ENCODE peak calls at places on chromosomes 1 and 21, in ten cellular contexts. One of them, this sample, is unnamed.

GRCh38 chr21:9737871-9738520 is 783.4 kb upstream of the TPTE start:
- DNase-seq in GM12864: no peak
- DNase-seq in small intestine: no peak
- DNase-seq in IMR-90: no peak
- DNase-seq in HFF-Myc: no peak
- DNase-seq in stimulated activated CD4-positive, alpha-beta T cell treated with anti-CD3 and anti-CD28 coated beads, Interleukin-12 subunit alpha, Interleukin-12 subunit beta, amount 100 ng/mL, for 48 hours: no peak
- DNase-seq in endodermal cell: no peak
- DNase-seq in stimulated activated naive CD8-positive, alpha-beta T cell treated with anti-CD3 and anti-CD28 coated beads, Interleukin-15, Interleukin-2, amounts not matched to agents 100 U/mL and 50 U/mL, for 24 hours: no peak
- DNase-seq in H1: no peak
- DNase-seq in T-helper 1 cell: no peak
- DNase-seq in this sample: no peak

GRCh38 chr1:236841341-236841740 is 46.2 kb downstream of the MTR start:
- DNase-seq in IMR-90: no peak
- DNase-seq in endodermal cell: no peak
- DNase-seq in stimulated activated CD4-positive, alpha-beta T cell treated with anti-CD3 and anti-CD28 coated beads, Interleukin-12 subunit alpha, Interleukin-12 subunit beta, amount 100 ng/mL, for 48 hours: no peak
- DNase-seq in GM12864: no peak
- DNase-seq in H1: no peak
- DNase-seq in T-helper 1 cell: no peak
- DNase-seq in HFF-Myc: no peak
- DNase-seq in small intestine: no peak
- DNase-seq in stimulated activated naive CD8-positive, alpha-beta T cell treated with anti-CD3 and anti-CD28 coated beads, Interleukin-15, Interleukin-2, amounts not matched to agents 100 U/mL and 50 U/mL, for 24 hours: no peak
- DNase-seq in this sample: no peak

GRCh38 chr1:98693385-98693784 is 31.9 kb downstream of the SNX7 start:
- DNase-seq in small intestine: no peak
- DNase-seq in stimulated activated naive CD8-positive, alpha-beta T cell treated with anti-CD3 and anti-CD28 coated beads, Interleukin-15, Interleukin-2, amounts not matched to agents 100 U/mL and 50 U/mL, for 24 hours: no peak
- DNase-seq in stimulated activated CD4-positive, alpha-beta T cell treated with anti-CD3 and anti-CD28 coated beads, Interleukin-12 subunit alpha, Interleukin-12 subunit beta, amount 100 ng/mL, for 48 hours: no peak
- DNase-seq in IMR-90: no peak
- DNase-seq in endodermal cell: no peak
- DNase-seq in H1: no peak
- DNase-seq in T-helper 1 cell: no peak
- DNase-seq in HFF-Myc: no peak
- DNase-seq in GM12864: no peak
- DNase-seq in this sample: no peak

GRCh38 chr1:169113613-169114119 is 7.2 kb downstream of the ATP1B1 start:
- DNase-seq in stimulated activated naive CD8-positive, alpha-beta T cell treated with anti-CD3 and anti-CD28 coated beads, Interleukin-15, Interleukin-2, amounts not matched to agents 100 U/mL and 50 U/mL, for 24 hours: no peak
- DNase-seq in HFF-Myc: peak; percentile 82
- DNase-seq in small intestine: peak; percentile 78
- DNase-seq in IMR-90: peak; percentile 95
- DNase-seq in endodermal cell: peak; percentile 69
- DNase-seq in GM12864: no peak
- DNase-seq in H1: peak; percentile 29
- DNase-seq in T-helper 1 cell: no peak
- DNase-seq in stimulated activated CD4-positive, alpha-beta T cell treated with anti-CD3 and anti-CD28 coated beads, Interleukin-12 subunit alpha, Interleukin-12 subunit beta, amount 100 ng/mL, for 48 hours: no peak
- DNase-seq in this sample: peak; percentile 40

GRCh38 chr1:174938306-174939000 is 61.3 kb upstream of the CACYBP start:
- DNase-seq in GM12864: no peak
- DNase-seq in endodermal cell: no peak
- DNase-seq in small intestine: no peak
- DNase-seq in IMR-90: no peak
- DNase-seq in H1: no peak
- DNase-seq in T-helper 1 cell: no peak
- DNase-seq in stimulated activated naive CD8-positive, alpha-beta T cell treated with anti-CD3 and anti-CD28 coated beads, Interleukin-15, Interleukin-2, amounts not matched to agents 100 U/mL and 50 U/mL, for 24 hours: no peak
- DNase-seq in HFF-Myc: no peak
- DNase-seq in stimulated activated CD4-positive, alpha-beta T cell treated with anti-CD3 and anti-CD28 coated beads, Interleukin-12 subunit alpha, Interleukin-12 subunit beta, amount 100 ng/mL, for 48 hours: no peak
- DNase-seq in this sample: no peak

GRCh38 chr1:75986478-75986877 is 54.3 kb upstream of the ASB17 start:
- DNase-seq in T-helper 1 cell: no peak
- DNase-seq in H1: no peak
- DNase-seq in small intestine: no peak
- DNase-seq in stimulated activated naive CD8-positive, alpha-beta T cell treated with anti-CD3 and anti-CD28 coated beads, Interleukin-15, Interleukin-2, amounts not matched to agents 100 U/mL and 50 U/mL, for 24 hours: no peak
- DNase-seq in GM12864: no peak
- DNase-seq in HFF-Myc: no peak
- DNase-seq in IMR-90: no peak
- DNase-seq in endodermal cell: no peak
- DNase-seq in stimulated activated CD4-positive, alpha-beta T cell treated with anti-CD3 and anti-CD28 coated beads, Interleukin-12 subunit alpha, Interleukin-12 subunit beta, amount 100 ng/mL, for 48 hours: no peak
- DNase-seq in this sample: no peak

GRCh38 chr1:18794066-18794465 is 65.4 kb downstream of the TAS1R2 start:
- DNase-seq in IMR-90: no peak
- DNase-seq in HFF-Myc: no peak
- DNase-seq in stimulated activated CD4-positive, alpha-beta T cell treated with anti-CD3 and anti-CD28 coated beads, Interleukin-12 subunit alpha, Interleukin-12 subunit beta, amount 100 ng/mL, for 48 hours: no peak
- DNase-seq in stimulated activated naive CD8-positive, alpha-beta T cell treated with anti-CD3 and anti-CD28 coated beads, Interleukin-15, Interleukin-2, amounts not matched to agents 100 U/mL and 50 U/mL, for 24 hours: no peak
- DNase-seq in endodermal cell: no peak
- DNase-seq in GM12864: no peak
- DNase-seq in small intestine: no peak
- DNase-seq in T-helper 1 cell: no peak
- DNase-seq in H1: no peak
- DNase-seq in this sample: no peak

GRCh38 chr1:115313173-115313572 is 24.9 kb downstream of the NGF start:
- DNase-seq in stimulated activated naive CD8-positive, alpha-beta T cell treated with anti-CD3 and anti-CD28 coated beads, Interleukin-15, Interleukin-2, amounts not matched to agents 100 U/mL and 50 U/mL, for 24 hours: no peak
- DNase-seq in H1: no peak
- DNase-seq in HFF-Myc: no peak
- DNase-seq in small intestine: no peak
- DNase-seq in endodermal cell: no peak
- DNase-seq in stimulated activated CD4-positive, alpha-beta T cell treated with anti-CD3 and anti-CD28 coated beads, Interleukin-12 subunit alpha, Interleukin-12 subunit beta, amount 100 ng/mL, for 48 hours: no peak
- DNase-seq in GM12864: no peak
- DNase-seq in IMR-90: no peak
- DNase-seq in T-helper 1 cell: no peak
- DNase-seq in this sample: no peak

GRCh38 chr1:160834945-160835565 is 27.6 kb downstream of the CD244 start:
- DNase-seq in stimulated activated naive CD8-positive, alpha-beta T cell treated with anti-CD3 and anti-CD28 coated beads, Interleukin-15, Interleukin-2, amounts not matched to agents 100 U/mL and 50 U/mL, for 24 hours: peak; percentile 66
- DNase-seq in stimulated activated CD4-positive, alpha-beta T cell treated with anti-CD3 and anti-CD28 coated beads, Interleukin-12 subunit alpha, Interleukin-12 subunit beta, amount 100 ng/mL, for 48 hours: no peak
- DNase-seq in endodermal cell: no peak
- DNase-seq in small intestine: peak; percentile 55
- DNase-seq in GM12864: no peak
- DNase-seq in H1: no peak
- DNase-seq in T-helper 1 cell: peak; percentile 29
- DNase-seq in IMR-90: peak; percentile 31
- DNase-seq in HFF-Myc: no peak
- DNase-seq in this sample: no peak

GRCh38 chr21:40706806-40707205 is 140.2 kb downstream of the DSCAM start:
- DNase-seq in stimulated activated naive CD8-positive, alpha-beta T cell treated with anti-CD3 and anti-CD28 coated beads, Interleukin-15, Interleukin-2, amounts not matched to agents 100 U/mL and 50 U/mL, for 24 hours: no peak
- DNase-seq in T-helper 1 cell: no peak
- DNase-seq in endodermal cell: no peak
- DNase-seq in stimulated activated CD4-positive, alpha-beta T cell treated with anti-CD3 and anti-CD28 coated beads, Interleukin-12 subunit alpha, Interleukin-12 subunit beta, amount 100 ng/mL, for 48 hours: no peak
- DNase-seq in HFF-Myc: no peak
- DNase-seq in small intestine: no peak
- DNase-seq in H1: no peak
- DNase-seq in GM12864: no peak
- DNase-seq in IMR-90: no peak
- DNase-seq in this sample: no peak

GRCh38 chr1:167524651-167525050 is 6.3 kb upstream of the CD247 start:
- DNase-seq in HFF-Myc: no peak
- DNase-seq in GM12864: no peak
- DNase-seq in H1: no peak
- DNase-seq in small intestine: no peak
- DNase-seq in stimulated activated naive CD8-positive, alpha-beta T cell treated with anti-CD3 and anti-CD28 coated beads, Interleukin-15, Interleukin-2, amounts not matched to agents 100 U/mL and 50 U/mL, for 24 hours: no peak
- DNase-seq in IMR-90: no peak
- DNase-seq in stimulated activated CD4-positive, alpha-beta T cell treated with anti-CD3 and anti-CD28 coated beads, Interleukin-12 subunit alpha, Interleukin-12 subunit beta, amount 100 ng/mL, for 48 hours: no peak
- DNase-seq in T-helper 1 cell: no peak
- DNase-seq in endodermal cell: no peak
- DNase-seq in this sample: no peak

GRCh38 chr1:59779949-59780348 is 34.8 kb upstream of the HOOK1 start:
- DNase-seq in T-helper 1 cell: no peak
- DNase-seq in H1: no peak
- DNase-seq in IMR-90: no peak
- DNase-seq in HFF-Myc: no peak
- DNase-seq in stimulated activated CD4-positive, alpha-beta T cell treated with anti-CD3 and anti-CD28 coated beads, Interleukin-12 subunit alpha, Interleukin-12 subunit beta, amount 100 ng/mL, for 48 hours: no peak
- DNase-seq in GM12864: no peak
- DNase-seq in stimulated activated naive CD8-positive, alpha-beta T cell treated with anti-CD3 and anti-CD28 coated beads, Interleukin-15, Interleukin-2, amounts not matched to agents 100 U/mL and 50 U/mL, for 24 hours: no peak
- DNase-seq in small intestine: no peak
- DNase-seq in endodermal cell: peak; percentile 65
- DNase-seq in this sample: peak; percentile 14